ENCODE peak calls at places on chromosome 16, in seven cellular contexts. I, B, K, T, E, L and U are unnamed samples.

GRCh38 chr16:29319726-29320125 is 86.8 kb downstream of the NPIPB11 start:
- DNase-seq in E (no peak), I (no peak), K (no peak), L (no peak), T (no peak), B (no peak), U (no peak)

GRCh38 chr16:988465-989353 is 7.1 kb downstream of the SOX8 start:
- DNase-seq in K (no peak), I (no peak), L (no peak), T (no peak), B (no peak), E (no peak), U (peak; percentile 33)

GRCh38 chr16:8655184-8655717 is 19.2 kb upstream of the ABAT start:
- DNase-seq in I (peak; percentile 66), L (peak; percentile 84), K (no peak), B (peak; percentile 28), T (no peak), E (peak; percentile 31), U (no peak)

GRCh38 chr16:51592535-51592934 is 441.5 kb upstream of the SALL1 start:
- DNase-seq in L (no peak), K (no peak), E (no peak), I (no peak), T (no peak), B (no peak), U (no peak)

GRCh38 chr16:87129771-87130170 is 187.4 kb downstream of the C16orf95 start:
- DNase-seq in K (no peak), T (peak; percentile 82), L (no peak), B (no peak), I (no peak), E (no peak), U (no peak)

GRCh38 chr16:66254751-66255150 is 111.7 kb upstream of the CDH5 start:
- DNase-seq in T (no peak), I (no peak), K (no peak), B (no peak), E (no peak), L (no peak), U (no peak)

GRCh38 chr16:22694887-22695382 is 119.0 kb upstream of the HS3ST2 start:
- DNase-seq in B (no peak), I (no peak), E (no peak), L (no peak), K (no peak), T (peak; percentile 66), U (peak; percentile 32)

GRCh38 chr16:67456383-67457140 is 24.4 kb downstream of the ATP6V0D1 start:
- DNase-seq in B (no peak), E (no peak), T (peak; percentile 47), L (peak; percentile 74), I (no peak), K (no peak), U (peak; percentile 32)

GRCh38 chr16:28258571-28258970 is 33.8 kb upstream of the SBK1 start:
- DNase-seq in K (no peak), I (no peak), E (no peak), L (peak; percentile 47), B (peak; percentile 87), T (peak; percentile 38), U (peak; percentile 36)

GRCh38 chr16:46673320-46674013 is 15.5 kb downstream of the VPS35 start:
- DNase-seq in I (peak; percentile 31), L (peak; percentile 89), B (peak; percentile 83), E (peak; percentile 27), K (peak; percentile 18), T (peak; percentile 76), U (peak; percentile 77)

GRCh38 chr16:27202923-27203428 is 350 bp upstream of the KDM8 start:
- DNase-seq in E (no peak), L (no peak), K (no peak), I (no peak), B (no peak), T (no peak), U (no peak)

GRCh38 chr16:74922150-74923138 is 62.5 kb downstream of the WDR59 start:
- DNase-seq in L (no peak), I (no peak), T (no peak), E (no peak), K (no peak), B (no peak), U (no peak)

GRCh38 chr16:74926832-74927231 is 58.1 kb downstream of the WDR59 start:
- DNase-seq in E (no peak), K (no peak), I (no peak), B (no peak), L (no peak), T (no peak), U (no peak)

GRCh38 chr16:74923766-74924460 is 61.0 kb downstream of the WDR59 start:
- DNase-seq in E (no peak), I (no peak), L (no peak), B (no peak), K (no peak), T (no peak), U (no peak)

DNA sequence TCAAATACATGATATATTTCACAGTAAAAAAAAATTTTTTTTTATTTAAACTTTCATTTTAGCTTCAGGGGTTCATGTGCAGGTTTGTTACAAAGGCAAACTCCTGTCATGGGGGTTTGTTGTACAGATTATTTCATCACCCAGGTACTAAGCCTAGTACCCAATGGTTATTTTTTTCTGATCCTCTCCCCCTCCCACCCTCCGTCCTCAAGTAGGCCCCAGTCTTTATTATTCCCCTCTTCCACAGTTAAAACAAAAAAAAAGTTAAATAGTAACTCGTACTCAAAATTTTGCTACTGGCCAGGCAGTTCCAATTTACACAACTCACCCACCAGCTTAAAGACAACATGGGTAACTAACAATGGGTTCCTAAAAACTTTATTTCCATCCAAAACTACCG is 63.9 kb downstream of the WDR59 start:
- DNase-seq in I (no peak), K (no peak), B (no peak), L (no peak), T (no peak), E (no peak), U (no peak)
- H3K36me3 ChIP-seq in I (no peaks in the 10 kb centered on the region), K (peaks cover 44% of the 10 kb centered on the region), B (peaks cover 35% of the 10 kb centered on the region), L (peaks cover 21% of the 10 kb centered on the region), T (peaks cover 49% of the 10 kb centered on the region), E (peaks cover 20% of the 10 kb centered on the region), U (no peaks in the 10 kb centered on the region)

DNA sequence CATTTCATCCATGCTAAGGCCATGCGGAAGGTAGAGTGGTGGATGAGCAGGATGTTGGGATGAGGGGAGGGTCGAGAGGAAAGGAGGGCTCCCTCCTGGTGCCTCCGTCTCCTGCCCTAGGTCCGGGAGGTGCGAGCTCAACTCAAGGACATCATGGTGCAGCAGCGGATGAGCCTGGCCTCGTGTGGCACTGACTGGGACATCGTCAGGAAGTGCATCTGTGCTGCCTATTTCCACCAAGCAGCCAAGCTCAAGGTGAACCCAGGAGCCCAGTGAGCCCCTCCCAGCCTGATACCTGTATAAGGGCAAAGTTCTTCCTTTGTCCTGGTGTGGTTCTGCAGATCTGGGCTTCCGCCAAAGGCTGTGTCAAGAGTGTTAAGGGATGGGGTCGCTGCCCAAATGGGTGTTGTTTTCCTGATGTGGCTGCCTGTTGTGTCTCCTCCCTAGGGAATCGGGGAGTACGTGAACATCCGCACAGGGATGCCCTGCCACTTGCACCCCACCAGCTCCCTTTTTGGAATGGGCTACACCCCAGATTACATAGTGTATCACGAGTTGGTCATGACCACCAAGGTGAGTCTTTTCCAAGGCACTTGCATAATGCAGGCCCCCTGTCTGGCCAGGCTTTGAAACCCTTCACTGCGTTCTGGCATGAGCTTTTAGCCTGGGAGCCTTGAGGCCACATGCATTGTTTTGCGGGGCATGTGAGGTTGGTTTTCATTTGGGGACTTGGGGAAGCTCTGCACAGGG is 14.9 kb downstream of the DHX38 start:
- DNase-seq in B (no peak), K (no peak), L (no peak), T (no peak), I (no peak), E (no peak), U (no peak)
- H3K36me3 ChIP-seq in B (peaks cover 63% of the 10 kb centered on the region), K (peaks cover 93% of the 10 kb centered on the region), L (peaks cover 42% of the 10 kb centered on the region), T (peaks cover 97% of the 10 kb centered on the region), I (peaks cover 5% of the 10 kb centered on the region), E (peaks cover 42% of the 10 kb centered on the region), U (no peaks in the 10 kb centered on the region)

GRCh38 chr16:24805484-24805883 is 40.3 kb upstream of the SLC5A11 start:
- DNase-seq in B (no peak), I (no peak), K (no peak), E (no peak), L (no peak), T (no peak), U (no peak)

GRCh38 chr16:24801761-24802302 is 43.9 kb upstream of the SLC5A11 start:
- DNase-seq in L (no peak), I (no peak), B (peak; percentile 49), K (no peak), E (no peak), T (no peak), U (no peak)

DNA sequence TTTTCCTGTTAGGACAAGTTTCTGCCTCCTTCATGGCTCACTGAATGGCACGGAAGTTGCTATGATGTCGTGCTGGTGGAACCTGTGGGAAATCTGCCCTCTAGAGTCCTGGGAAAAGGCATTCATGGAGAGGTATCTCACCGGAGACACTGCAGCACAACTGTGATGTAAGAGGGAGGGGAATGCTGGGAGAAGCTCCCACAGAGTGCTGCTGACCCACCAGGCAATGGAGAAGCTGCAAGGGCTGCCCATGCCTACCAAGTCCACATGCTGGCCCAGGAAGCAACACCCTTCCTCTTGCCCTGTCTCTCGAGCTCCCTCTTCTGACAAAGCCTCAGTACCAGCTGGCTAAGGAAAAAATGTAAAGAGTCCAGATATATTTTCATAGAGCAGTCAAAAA is 45.2 kb upstream of the SLC5A11 start:
- DNase-seq in T (no peak), K (no peak), E (no peak), L (peak; percentile 17), I (no peak), B (peak; percentile 24), U (no peak)
- H3K36me3 ChIP-seq in T (peaks cover 97% of the 10 kb centered on the region), K (peaks cover 89% of the 10 kb centered on the region), E (peaks cover 42% of the 10 kb centered on the region), L (peaks cover 93% of the 10 kb centered on the region), I (peaks cover 10% of the 10 kb centered on the region), B (peaks cover 81% of the 10 kb centered on the region), U (no peaks in the 10 kb centered on the region)

DNA sequence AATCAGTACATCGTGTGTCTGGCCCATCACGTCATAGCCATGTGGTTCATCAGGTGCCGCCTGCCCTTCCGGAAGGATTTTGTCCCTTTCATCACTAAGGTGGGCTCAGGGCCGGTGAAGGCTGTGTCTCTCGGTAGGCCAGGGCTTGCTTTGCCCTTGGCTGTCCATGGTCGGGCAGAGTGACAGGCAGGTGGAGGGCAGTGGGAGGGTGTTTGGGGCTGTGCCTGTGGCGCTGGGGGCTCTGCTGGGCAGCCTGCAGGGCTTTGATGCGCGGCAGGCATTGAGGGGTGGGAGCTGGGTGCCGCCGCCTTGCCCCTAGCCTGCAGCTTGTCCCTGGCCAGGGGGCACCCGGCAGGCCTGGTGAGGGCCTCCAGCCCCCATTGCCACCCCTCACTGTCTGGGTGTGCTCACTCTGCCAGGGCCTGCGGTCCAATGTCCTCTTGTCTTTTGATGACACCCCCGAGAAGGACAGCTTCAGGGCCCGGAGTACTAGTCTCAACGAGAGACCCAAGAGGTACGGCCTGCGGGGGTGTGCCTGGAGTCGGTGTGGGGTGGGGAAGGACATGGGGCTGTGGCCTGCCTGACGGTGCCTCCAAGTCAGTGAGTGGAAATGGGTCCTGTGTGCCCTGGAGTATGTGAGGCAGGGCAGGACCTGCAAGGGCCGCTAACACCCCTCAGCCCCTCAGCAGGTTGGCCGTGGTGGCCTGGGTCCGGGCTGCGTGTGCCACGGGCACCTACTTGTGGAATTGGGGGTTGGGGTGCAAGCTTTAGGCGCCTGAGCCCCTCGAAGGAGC is 28.5 kb downstream of the TSC2 start:
- DNase-seq in I (no peak), B (no peak), T (no peak), E (no peak), L (no peak), K (no peak), U (no peak)
- H3K36me3 ChIP-seq in I (no peaks in the 10 kb centered on the region), B (peaks cover 6% of the 10 kb centered on the region), T (peaks cover 66% of the 10 kb centered on the region), E (peaks cover 7% of the 10 kb centered on the region), L (no peaks in the 10 kb centered on the region), K (peaks cover 60% of the 10 kb centered on the region), U (no peaks in the 10 kb centered on the region)